ENCODE peak calls at places on chromosomes 5 and 9, in six cellular contexts. One of them, this sample, is unnamed.

GRCh38 chr9:12923472-12924009 is 148.7 kb downstream of the LURAP1L start:
- DNase-seq in T-helper 2 cell: no peak
- DNase-seq in activated T-cell treated with anti-CD3 and anti-CD28 coated beads, Interleukin-2, amount 50 U/mL, for 4 hours: no peak
- DNase-seq in left ventricle myocardium inferior: peak
- DNase-seq in GM10248: no peak
- DNase-seq in GM12878: no peak
- DNase-seq in this sample: peak

GRCh38 chr5:73327908-73328455 is 120.6 kb downstream of the FOXD1 start:
- DNase-seq in T-helper 2 cell: no peak
- DNase-seq in activated T-cell treated with anti-CD3 and anti-CD28 coated beads, Interleukin-2, amount 50 U/mL, for 4 hours: no peak
- DNase-seq in left ventricle myocardium inferior: no peak
- DNase-seq in GM10248: no peak
- DNase-seq in GM12878: no peak
- DNase-seq in this sample: no peak

GRCh38 chr5:39668980-39669379 is 244.2 kb upstream of the DAB2 start:
- DNase-seq in T-helper 2 cell: no peak
- DNase-seq in activated T-cell treated with anti-CD3 and anti-CD28 coated beads, Interleukin-2, amount 50 U/mL, for 4 hours: no peak
- DNase-seq in left ventricle myocardium inferior: no peak
- DNase-seq in GM10248: no peak
- DNase-seq in GM12878: no peak
- DNase-seq in this sample: no peak

GRCh38 chr9:90071257-90071656 is 466.4 kb downstream of the GADD45G start:
- DNase-seq in T-helper 2 cell: no peak
- DNase-seq in activated T-cell treated with anti-CD3 and anti-CD28 coated beads, Interleukin-2, amount 50 U/mL, for 4 hours: no peak
- DNase-seq in left ventricle myocardium inferior: no peak
- DNase-seq in GM10248: no peak
- DNase-seq in GM12878: no peak
- DNase-seq in this sample: no peak

GRCh38 chr5:39501403-39501802 is 76.6 kb upstream of the DAB2 start:
- DNase-seq in T-helper 2 cell: no peak
- DNase-seq in activated T-cell treated with anti-CD3 and anti-CD28 coated beads, Interleukin-2, amount 50 U/mL, for 4 hours: no peak
- DNase-seq in left ventricle myocardium inferior: peak
- DNase-seq in GM10248: no peak
- DNase-seq in GM12878: no peak
- DNase-seq in this sample: peak

GRCh38 chr9:18058564-18058963 is 415.4 kb upstream of the ADAMTSL1 start:
- DNase-seq in T-helper 2 cell: no peak
- DNase-seq in activated T-cell treated with anti-CD3 and anti-CD28 coated beads, Interleukin-2, amount 50 U/mL, for 4 hours: no peak
- DNase-seq in left ventricle myocardium inferior: no peak
- DNase-seq in GM10248: no peak
- DNase-seq in GM12878: no peak
- DNase-seq in this sample: no peak

GRCh38 chr5:51433052-51433710 is 49.9 kb downstream of the ISL1 start:
- DNase-seq in T-helper 2 cell: no peak
- DNase-seq in activated T-cell treated with anti-CD3 and anti-CD28 coated beads, Interleukin-2, amount 50 U/mL, for 4 hours: no peak
- DNase-seq in left ventricle myocardium inferior: no peak
- DNase-seq in GM10248: no peak
- DNase-seq in GM12878: no peak
- DNase-seq in this sample: no peak

GRCh38 chr5:98593418-98593817 is 180.0 kb upstream of the RGMB start:
- DNase-seq in T-helper 2 cell: no peak
- DNase-seq in activated T-cell treated with anti-CD3 and anti-CD28 coated beads, Interleukin-2, amount 50 U/mL, for 4 hours: no peak
- DNase-seq in left ventricle myocardium inferior: no peak
- DNase-seq in GM10248: no peak
- DNase-seq in GM12878: no peak
- DNase-seq in this sample: no peak

GRCh38 chr9:137445275-137445807 is 4.2 kb upstream of the ENTPD8 start:
- DNase-seq in T-helper 2 cell: peak
- DNase-seq in activated T-cell treated with anti-CD3 and anti-CD28 coated beads, Interleukin-2, amount 50 U/mL, for 4 hours: peak
- DNase-seq in left ventricle myocardium inferior: peak
- DNase-seq in GM10248: peak
- DNase-seq in GM12878: peak
- DNase-seq in this sample: no peak

GRCh38 chr5:124744170-124744911 is 2.1 kb downstream of the ZNF608 start:
- DNase-seq in T-helper 2 cell: no peak
- DNase-seq in activated T-cell treated with anti-CD3 and anti-CD28 coated beads, Interleukin-2, amount 50 U/mL, for 4 hours: no peak
- DNase-seq in left ventricle myocardium inferior: peak
- DNase-seq in GM10248: no peak
- DNase-seq in GM12878: no peak
- DNase-seq in this sample: no peak

GRCh38 chr9:33143241-33143642 is 23.9 kb downstream of the B4GALT1 start:
- DNase-seq in T-helper 2 cell: no peak
- DNase-seq in activated T-cell treated with anti-CD3 and anti-CD28 coated beads, Interleukin-2, amount 50 U/mL, for 4 hours: no peak
- DNase-seq in left ventricle myocardium inferior: no peak
- DNase-seq in GM10248: no peak
- DNase-seq in GM12878: no peak
- DNase-seq in this sample: no peak

GRCh38 chr5:77645995-77646639 is 7.6 kb upstream of the OTP start:
- DNase-seq in T-helper 2 cell: no peak
- DNase-seq in activated T-cell treated with anti-CD3 and anti-CD28 coated beads, Interleukin-2, amount 50 U/mL, for 4 hours: no peak
- DNase-seq in left ventricle myocardium inferior: no peak
- DNase-seq in GM10248: no peak
- DNase-seq in GM12878: no peak
- DNase-seq in this sample: no peak

GRCh38 chr9:130627896-130628792 is 36.2 kb upstream of the PRDM12 start:
- DNase-seq in T-helper 2 cell: no peak
- DNase-seq in activated T-cell treated with anti-CD3 and anti-CD28 coated beads, Interleukin-2, amount 50 U/mL, for 4 hours: no peak
- DNase-seq in left ventricle myocardium inferior: no peak
- DNase-seq in GM10248: no peak
- DNase-seq in GM12878: no peak
- DNase-seq in this sample: no peak

GRCh38 chr9:34675048-34675714 is 12.7 kb upstream of the CCL27 start:
- DNase-seq in T-helper 2 cell: peak
- DNase-seq in activated T-cell treated with anti-CD3 and anti-CD28 coated beads, Interleukin-2, amount 50 U/mL, for 4 hours: peak
- DNase-seq in left ventricle myocardium inferior: peak
- DNase-seq in GM10248: peak
- DNase-seq in GM12878: no peak
- DNase-seq in this sample: no peak

GRCh38 chr5:68054625-68055024 is 160.9 kb upstream of the PIK3R1 start:
- DNase-seq in T-helper 2 cell: no peak
- DNase-seq in activated T-cell treated with anti-CD3 and anti-CD28 coated beads, Interleukin-2, amount 50 U/mL, for 4 hours: no peak
- DNase-seq in left ventricle myocardium inferior: no peak
- DNase-seq in GM10248: no peak
- DNase-seq in GM12878: no peak
- DNase-seq in this sample: no peak

GRCh38 chr5:78339591-78340450 is 20.6 kb upstream of the SCAMP1 start:
- DNase-seq in T-helper 2 cell: no peak
- DNase-seq in activated T-cell treated with anti-CD3 and anti-CD28 coated beads, Interleukin-2, amount 50 U/mL, for 4 hours: no peak
- DNase-seq in left ventricle myocardium inferior: no peak
- DNase-seq in GM10248: no peak
- DNase-seq in GM12878: no peak
- DNase-seq in this sample: no peak

GRCh38 chr9:31776471-31776870 is 608.0 kb upstream of the ACO1 start:
- DNase-seq in T-helper 2 cell: no peak
- DNase-seq in activated T-cell treated with anti-CD3 and anti-CD28 coated beads, Interleukin-2, amount 50 U/mL, for 4 hours: no peak
- DNase-seq in left ventricle myocardium inferior: no peak
- DNase-seq in GM10248: no peak
- DNase-seq in GM12878: no peak
- DNase-seq in this sample: no peak

GRCh38 chr9:110095776-110096175 is 112.2 kb downstream of the C9orf152 start:
- DNase-seq in T-helper 2 cell: no peak
- DNase-seq in activated T-cell treated with anti-CD3 and anti-CD28 coated beads, Interleukin-2, amount 50 U/mL, for 4 hours: no peak
- DNase-seq in left ventricle myocardium inferior: no peak
- DNase-seq in GM10248: no peak
- DNase-seq in GM12878: no peak
- DNase-seq in this sample: no peak

GRCh38 chr5:107831612-107832395 is 161.1 kb upstream of the EFNA5 start:
- DNase-seq in T-helper 2 cell: no peak
- DNase-seq in activated T-cell treated with anti-CD3 and anti-CD28 coated beads, Interleukin-2, amount 50 U/mL, for 4 hours: no peak
- DNase-seq in left ventricle myocardium inferior: no peak
- DNase-seq in GM10248: no peak
- DNase-seq in GM12878: no peak
- DNase-seq in this sample: no peak

GRCh38 chr9:15453956-15454355 is 31.3 kb downstream of the SNAPC3 start:
- DNase-seq in T-helper 2 cell: no peak
- DNase-seq in activated T-cell treated with anti-CD3 and anti-CD28 coated beads, Interleukin-2, amount 50 U/mL, for 4 hours: no peak
- DNase-seq in left ventricle myocardium inferior: no peak
- DNase-seq in GM10248: no peak
- DNase-seq in GM12878: no peak
- DNase-seq in this sample: no peak

GRCh38 chr9:85212209-85212608 is 529.5 kb downstream of the AGTPBP1 start:
- DNase-seq in T-helper 2 cell: no peak
- DNase-seq in activated T-cell treated with anti-CD3 and anti-CD28 coated beads, Interleukin-2, amount 50 U/mL, for 4 hours: no peak
- DNase-seq in left ventricle myocardium inferior: no peak
- DNase-seq in GM10248: no peak
- DNase-seq in GM12878: no peak
- DNase-seq in this sample: no peak